ENCODE peak calls at places on chromosomes 12 and 14, in six cellular contexts. S is IMR-90; N is MM.1S; I is left ventricle myocardium inferior; U is psoas muscle; O is CD8-positive, alpha-beta T cell. P is an unnamed sample.

GRCh38 chr12:14960548-14961465 is 594 bp downstream of the ARHGDIB start:
- DNase-seq in S (peak; percentile 36), N (peak; percentile 41), I (peak; percentile 55), U (no peak), O (peak; percentile 57), P (no peak)

GRCh38 chr12:132214906-132215643 is 70.8 kb downstream of the NOC4L start:
- DNase-seq in S (no peak), N (no peak), I (no peak), U (no peak), O (no peak), P (no peak)

GRCh38 chr14:37903561-37904191 is 304.0 kb upstream of the SSTR1 start:
- DNase-seq in S (peak; percentile 59), N (peak; percentile 43), I (no peak), U (no peak), O (no peak), P (peak; percentile 53)

GRCh38 chr14:63543826-63544320 is 696 bp upstream of the PPP2R5E start:
- DNase-seq in S (no peak), N (no peak), I (no peak), U (no peak), O (no peak), P (no peak)

GRCh38 chr12:50689437-50689836 is 74.5 kb upstream of the ATF1 start:
- DNase-seq in S (no peak), N (no peak), I (no peak), U (no peak), O (no peak), P (peak; percentile 56)

GRCh38 chr12:26971963-26972362 is 33.7 kb downstream of the FGFR1OP2 start:
- DNase-seq in S (no peak), N (peak; percentile 82), I (no peak), U (no peak), O (peak; percentile 40), P (no peak)

GRCh38 chr14:101623685-101624444 is 62.6 kb downstream of the DIO3 start:
- DNase-seq in S (no peak), N (no peak), I (no peak), U (no peak), O (no peak), P (no peak)

GRCh38 chr12:45762185-45763110 is 32.9 kb downstream of the ARID2 start:
- DNase-seq in S (peak; percentile 78), N (peak; percentile 17), I (no peak), U (no peak), O (no peak), P (peak; percentile 70)

GRCh38 chr14:22185191-22185590 is 403.8 kb downstream of the DAD1 start:
- DNase-seq in S (peak; percentile 69), N (no peak), I (no peak), U (no peak), O (no peak), P (no peak)

GRCh38 chr12:67721216-67721615 is 72.7 kb downstream of the DYRK2 start:
- DNase-seq in S (no peak), N (no peak), I (peak; percentile 64), U (no peak), O (no peak), P (no peak)

GRCh38 chr12:108649126-108649525 is 15.4 kb upstream of the SELPLG start:
- DNase-seq in S (peak; percentile 75), N (no peak), I (no peak), U (no peak), O (no peak), P (no peak)

GRCh38 chr14:59055439-59056045 is 132.9 kb upstream of the DAAM1 start:
- DNase-seq in S (peak; percentile 72), N (peak; percentile 30), I (no peak), U (no peak), O (peak; percentile 14), P (peak; percentile 37)

GRCh38 chr14:35393826-35394225 is 10.7 kb downstream of the NFKBIA start:
- DNase-seq in S (no peak), N (no peak), I (no peak), U (no peak), O (no peak), P (no peak)

GRCh38 chr12:40010899-40011774 is 94.7 kb downstream of the SLC2A13 start:
- DNase-seq in S (peak; percentile 72), N (peak; percentile 79), I (no peak), U (no peak), O (peak; percentile 51), P (peak; percentile 66)

GRCh38 chr14:36747411-36748184 is 85.9 kb downstream of the PAX9 start:
- DNase-seq in S (no peak), N (no peak), I (no peak), U (no peak), O (no peak), P (peak; percentile 16)

GRCh38 chr14:105328678-105329390 is 14.3 kb downstream of the PACS2 start:
- DNase-seq in S (no peak), N (no peak), I (no peak), U (no peak), O (no peak), P (no peak)

GRCh38 chr12:101839324-101840283 is 8.8 kb upstream of the GNPTAB start:
- DNase-seq in S (peak; percentile 68), N (peak; percentile 61), I (no peak), U (peak; percentile 34), O (peak; percentile 73), P (peak; percentile 78)

GRCh38 chr12:115508990-115509389 is 768.5 kb downstream of the MED13L start:
- DNase-seq in S (no peak), N (no peak), I (no peak), U (no peak), O (no peak), P (no peak)

GRCh38 chr12:132488127-132489077 is 1.5 kb upstream of the FBRSL1 start:
- DNase-seq in S (no peak), N (no peak), I (peak; percentile 61), U (peak; percentile 11), O (peak; percentile 53), P (no peak)

GRCh38 chr12:109931143-109931542 is 31.1 kb downstream of the TCHP start:
- DNase-seq in S (no peak), N (no peak), I (no peak), U (no peak), O (no peak), P (no peak)

GRCh38 chr12:120826335-120826734 is 77.8 kb downstream of the SPPL3 start:
- DNase-seq in S (no peak), N (no peak), I (no peak), U (no peak), O (no peak), P (no peak)

GRCh38 chr12:131461096-131461495 is 249.8 kb upstream of the SFSWAP start:
- DNase-seq in S (no peak), N (no peak), I (no peak), U (no peak), O (no peak), P (no peak)

GRCh38 chr12:18849080-18849479 is 111.2 kb downstream of the CAPZA3 start:
- DNase-seq in S (peak; percentile 88), N (no peak), I (no peak), U (no peak), O (no peak), P (peak; percentile 14)

GRCh38 chr12:50042693-50043092 is 14.7 kb upstream of the ASIC1 start:
- DNase-seq in S (no peak), N (no peak), I (no peak), U (no peak), O (no peak), P (peak; percentile 14)

GRCh38 chr12:110037315-110037714 is 11.0 kb downstream of the C12orf76 start:
- DNase-seq in S (no peak), N (no peak), I (no peak), U (no peak), O (no peak), P (no peak)

DNA sequence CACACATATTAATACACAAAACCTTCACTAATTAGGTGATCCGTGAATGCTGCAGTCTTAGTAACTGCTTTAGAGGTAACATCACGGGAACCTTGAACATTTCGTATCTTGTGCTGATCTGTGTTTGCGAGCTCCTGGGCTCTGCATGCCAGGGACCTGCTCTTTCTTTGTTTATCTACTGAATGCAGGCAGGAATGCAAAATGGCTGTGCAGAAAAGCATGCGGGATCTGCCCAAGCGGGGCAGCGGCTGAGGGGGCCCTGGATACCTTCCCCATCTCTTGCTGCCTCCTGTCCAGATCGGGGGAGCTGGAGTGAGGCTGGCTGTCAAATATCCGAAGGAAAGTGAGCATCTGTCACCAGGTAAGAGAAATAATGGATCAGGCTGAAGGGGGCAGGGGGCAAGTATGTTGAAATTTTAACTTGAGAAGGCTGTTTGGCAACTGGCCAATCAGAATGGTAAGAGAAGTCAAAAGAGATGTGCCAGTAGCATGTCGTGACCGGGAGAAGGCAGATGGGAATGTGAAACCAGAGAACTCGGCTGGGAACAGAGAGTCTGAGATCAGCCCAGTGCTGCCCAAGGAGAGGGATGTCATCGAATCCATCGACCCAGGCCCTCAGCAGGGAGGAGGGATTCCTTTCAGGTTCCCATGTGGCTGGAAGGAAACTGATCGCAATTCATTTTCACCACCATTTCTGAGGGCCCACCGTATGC is 191.3 kb downstream of the TTC7B start:
- DNase-seq in S (peak; percentile 39), N (no peak), I (no peak), U (no peak), O (no peak), P (no peak)
- H3K4me3 ChIP-seq in S (no peak overlapping the region), N (no peak overlapping the region), I (no peak overlapping the region), U (peak overlapping the region; percentile 26), O (no peak overlapping the region), P (no peak overlapping the region)

GRCh38 chr12:93679308-93679933 is 2.2 kb downstream of the CRADD start:
- DNase-seq in S (no peak), N (no peak), I (peak; percentile 44), U (peak; percentile 52), O (no peak), P (no peak)
- H3K9me3 ChIP-seq in S (no peaks in the 10 kb centered on the region), N (no peaks in the 10 kb centered on the region), I (no peaks in the 10 kb centered on the region), U (no peaks in the 10 kb centered on the region), O (no peaks in the 10 kb centered on the region), P (no peaks in the 10 kb centered on the region)

GRCh38 chr12:123895477-123895876 is 77.2 kb downstream of the CCDC92 start:
- DNase-seq in S (no peak), N (no peak), I (no peak), U (no peak), O (no peak), P (no peak)

GRCh38 chr12:123894823-123895338 is 77.8 kb downstream of the CCDC92 start:
- DNase-seq in S (no peak), N (no peak), I (no peak), U (no peak), O (no peak), P (no peak)

GRCh38 chr12:123897221-123897620 is 75.4 kb downstream of the CCDC92 start:
- DNase-seq in S (peak; percentile 72), N (no peak), I (no peak), U (no peak), O (no peak), P (no peak)

GRCh38 chr12:123898673-123899072 is 74.0 kb downstream of the CCDC92 start:
- DNase-seq in S (no peak), N (no peak), I (no peak), U (no peak), O (no peak), P (no peak)

DNA sequence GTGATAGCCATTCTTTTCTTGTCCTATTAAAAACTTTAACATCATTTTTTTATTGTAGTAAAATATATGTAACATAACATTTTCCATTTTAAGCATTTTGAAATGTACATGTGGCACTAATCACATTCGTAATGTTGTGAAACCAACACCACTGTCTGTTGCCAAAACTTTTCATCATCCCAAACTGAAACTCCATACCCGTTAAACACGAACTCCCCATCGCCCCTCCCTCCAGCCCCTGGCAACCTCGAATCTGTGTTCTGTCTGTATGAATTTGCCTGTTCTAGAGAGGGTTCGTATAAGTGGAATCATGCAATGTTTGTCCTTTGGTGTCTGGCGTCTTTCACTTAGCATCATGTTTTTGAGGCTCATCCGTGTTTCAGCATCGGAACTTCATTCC is 75.8 kb downstream of the CCDC92 start:
- DNase-seq in S (peak; percentile 20), N (no peak), I (no peak), U (no peak), O (no peak), P (no peak)
- H3K4me3 ChIP-seq in S (no peak overlapping the region), N (no peak overlapping the region), I (no peak overlapping the region), U (no peak overlapping the region), O (no peak overlapping the region), P (no peak overlapping the region)

GRCh38 chr14:106490442-106490841 is 964.1 kb downstream of the TMEM121 start:
- DNase-seq in S (no peak), N (no peak), I (no peak), U (no peak), O (no peak), P (no peak)
- H3K9me3 ChIP-seq in S (peaks cover 19% of the 10 kb centered on the region), N (no peaks in the 10 kb centered on the region), I (peaks cover 15% of the 10 kb centered on the region), U (no peaks in the 10 kb centered on the region), O (no peaks in the 10 kb centered on the region), P (no peaks in the 10 kb centered on the region)

P was measured in Caco-2.